ENCODE peak calls at places on chromosomes 6 and 20, in five cellular contexts. I is GM23338, W is PC-3, R is MM.1S, O is neural progenitor cell. J is an unnamed sample. For H3F3A, the result is how much of the 10 kb centered on the place peaks cover.

GRCh38 chr6:110334425-110335158 is 23.6 kb downstream of the METTL24 start:
- DNase-seq in I (no peak), W (no peak), R (no peak), O (no peak), J (no peak)

GRCh38 chr6:41546475-41546865 is 289 bp downstream of the FOXP4 start:
- DNase-seq in R (peak), O (no peak), W (peak), I (peak), J (no peak)

GRCh38 chr6:139247618-139248017 is 44.2 kb downstream of the TXLNB start:
- DNase-seq in O (no peak), W (no peak), R (no peak), I (no peak), J (no peak)

GRCh38 chr20:50379049-50379990 is 130.9 kb upstream of the PTPN1 start:
- DNase-seq in W (no peak), R (no peak), I (no peak), O (no peak), J (peak)

GRCh38 chr20:18679020-18679419 is 91.2 kb downstream of the DTD1 start:
- DNase-seq in I (peak), R (peak), O (no peak), W (no peak), J (no peak)

GRCh38 chr6:22570185-22570551 is 802 bp downstream of the HDGFL1 start:
- DNase-seq in R (no peak), W (no peak), I (peak), O (no peak), J (no peak)

GRCh38 chr6:101614774-101615173 is 221.3 kb downstream of the GRIK2 start:
- DNase-seq in I (peak), R (no peak), O (peak), W (peak), J (no peak)

GRCh38 chr6:31834367-31834703 is 6.8 kb downstream of the HSPA1B start:
- DNase-seq in I (peak), W (peak), R (peak), O (peak), J (peak)

GRCh38 chr6:16684896-16685554 is 76.2 kb downstream of the ATXN1 start:
- DNase-seq in I (no peak), W (peak), R (no peak), O (no peak), J (no peak)

GRCh38 chr6:123716506-123716905 is 79.8 kb upstream of the TRDN start:
- DNase-seq in R (no peak), I (no peak), O (no peak), W (no peak), J (no peak)

GRCh38 chr6:30163090-30163917 is at the start of gene TRIM15:
- DNase-seq in W (no peak), I (peak), R (no peak), O (peak), J (peak)

GRCh38 chr20:16864069-16864468 is 115.9 kb downstream of the OTOR start:
- DNase-seq in O (no peak), I (no peak), W (peak), R (peak), J (no peak)

GRCh38 chr20:4067600-4068261 is 52.4 kb upstream of the RNF24 start:
- DNase-seq in O (no peak), W (peak), R (no peak), I (no peak), J (peak)

GRCh38 chr6:43187821-43188220 is 5.8 kb downstream of the CUL9 start:
- DNase-seq in O (no peak), W (no peak), I (no peak), R (no peak), J (no peak)

GRCh38 chr6:219641-220198 is 72.6 kb upstream of the DUSP22 start:
- DNase-seq in I (peak), W (peak), R (no peak), O (peak), J (no peak)

GRCh38 chr6:169173532-169174268 is 79.9 kb downstream of the THBS2 start:
- DNase-seq in R (no peak), O (no peak), W (peak), I (no peak), J (no peak)

GRCh38 chr6:150895898-150896632 is 30.6 kb downstream of the MTHFD1L start:
- DNase-seq in R (no peak), I (no peak), W (no peak), O (no peak), J (no peak)

GRCh38 chr6:97198181-97198580 is 84.8 kb downstream of the MMS22L start:
- DNase-seq in O (no peak), I (no peak), W (no peak), R (no peak), J (no peak)

GRCh38 chr6:31797607-31798006 is 2.1 kb upstream of the VARS1 start:
- DNase-seq in O (no peak), R (no peak), W (no peak), I (no peak), J (no peak)

GRCh38 chr6:35425284-35425683 is 26.9 kb upstream of the FANCE start:
- DNase-seq in R (no peak), O (peak), W (peak), I (no peak), J (peak)

DNA sequence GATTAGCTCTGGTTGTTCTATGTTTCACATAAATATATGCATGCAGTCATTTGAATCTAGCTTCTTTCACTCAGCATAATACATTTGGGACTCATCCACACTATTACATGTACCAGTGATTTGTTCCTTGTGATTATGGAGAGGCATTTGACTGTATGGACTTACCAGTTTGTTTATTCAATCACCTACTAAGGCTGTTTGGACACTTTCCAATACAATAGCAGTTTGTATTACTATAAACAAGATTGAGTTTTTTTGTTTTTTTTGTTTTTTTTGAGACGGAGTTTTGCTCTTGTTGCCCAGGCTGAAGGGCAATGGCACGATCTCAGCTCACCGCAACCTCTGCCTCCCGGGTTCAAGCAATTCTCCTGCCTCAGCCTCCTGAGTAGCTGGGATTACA is 109.8 kb upstream of the DST start:
- DNase-seq in R (no peak), I (no peak), W (no peak), O (no peak), J (no peak)
- H3F3A ChIP-seq in R (under half), I (under half), W (under half), O (under half), J (under half)

DNA sequence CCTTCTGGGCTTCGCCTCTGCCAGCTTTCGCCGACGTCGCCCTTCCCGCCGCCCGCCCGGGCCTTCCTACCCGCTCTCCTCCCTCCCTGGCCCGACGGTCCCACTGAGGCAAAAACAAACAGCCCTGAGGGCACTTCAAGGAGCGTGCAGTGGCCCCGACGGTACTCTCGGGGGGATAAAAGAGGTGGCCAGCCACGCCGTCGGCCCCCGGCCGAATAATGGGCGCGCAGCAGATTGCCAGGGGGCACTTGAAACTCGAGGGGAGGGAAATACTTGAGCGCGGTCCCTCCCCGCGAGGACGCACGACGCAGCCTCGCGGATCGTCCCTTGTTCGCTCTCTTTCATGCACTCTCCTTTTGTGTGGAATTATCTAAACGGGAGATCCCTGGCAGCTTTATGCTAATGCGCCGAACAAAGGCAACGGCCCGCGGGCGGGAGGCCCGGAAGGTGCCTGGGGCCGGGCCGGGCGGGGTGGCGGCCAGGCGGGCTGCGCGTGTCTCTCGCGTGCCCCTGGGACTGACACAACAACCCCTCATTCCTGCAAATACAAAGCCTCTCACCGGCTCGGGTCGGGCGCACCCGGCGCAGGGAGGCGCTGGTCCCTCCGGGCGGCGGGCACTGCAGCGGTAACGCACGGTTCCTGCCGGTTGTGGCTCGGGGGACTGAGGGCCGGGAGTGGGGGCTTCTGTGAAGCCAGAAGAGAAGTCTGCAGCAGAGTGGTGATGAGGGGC is 3.7 kb upstream of the INSM1 start:
- DNase-seq in I (peak), R (no peak), W (no peak), O (peak), J (no peak)
- TF ChIP-seq EZH2 in I (peak), R (no peak), W (peak), O (no peak), J (no peak)

GRCh38 chr20:49216991-49217578 is 2.1 kb upstream of the DDX27 start:
- DNase-seq in R (peak), O (peak), W (peak), I (peak), J (peak)
- TF ChIP-seq CTCF in R (peak), O (peak), W (peak), I (peak), J (peak)

GRCh38 chr6:17869753-17870050 is 117.7 kb downstream of the KIF13A start:
- DNase-seq in R (no peak), I (no peak), O (no peak), W (no peak), J (no peak)
- H3F3A ChIP-seq in R (under half), I (under half), O (under half), W (under half), J (under half)

DNA sequence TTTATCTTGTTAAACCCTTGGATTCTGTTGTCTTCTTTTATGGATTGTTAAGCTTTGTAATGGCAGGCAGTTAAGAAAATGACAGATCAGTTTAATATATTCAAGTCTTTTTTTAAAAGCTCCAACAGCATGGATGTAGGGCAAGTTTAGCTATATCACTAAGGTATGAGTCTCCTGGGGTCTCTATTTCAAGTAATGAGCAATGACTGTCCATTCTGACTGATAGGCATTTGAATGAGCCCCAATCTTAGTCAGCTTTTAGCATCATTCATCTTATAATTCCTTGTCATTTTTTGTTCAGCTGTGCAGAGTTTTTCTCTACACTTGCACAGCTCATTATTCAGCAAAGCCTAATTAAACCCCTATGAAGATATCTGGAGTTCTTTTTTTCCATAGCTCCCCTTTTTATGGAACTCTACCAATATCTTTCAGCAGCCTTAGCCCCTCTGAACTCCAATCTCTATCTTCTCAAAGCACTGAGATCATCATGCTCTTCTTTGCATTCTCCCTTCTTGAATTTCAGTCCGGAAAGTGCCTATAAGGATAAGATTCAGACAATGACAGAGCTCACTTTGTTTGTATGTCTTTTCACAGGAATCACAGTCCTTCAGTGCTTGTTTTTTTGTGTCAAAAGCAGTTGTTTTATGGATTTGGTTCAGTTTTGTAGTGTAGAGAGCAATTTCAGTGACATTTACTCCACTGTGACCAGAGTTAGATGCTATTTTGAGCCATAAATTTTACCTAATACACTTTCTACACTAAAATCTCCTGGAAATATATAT is 97.2 kb upstream of the DOK5 start:
- DNase-seq in W (no peak), I (no peak), O (no peak), R (no peak), J (no peak)
- TF ChIP-seq EZH2 in W (no peak), I (no peak), O (no peak), R (no peak), J (no peak)

GRCh38 chr6:168122011-168122410 is 43.0 kb upstream of the FRMD1 start:
- DNase-seq in O (no peak), I (no peak), W (no peak), R (no peak), J (no peak)
- TF ChIP-seq CTCF in O (no peak), I (no peak), W (no peak), R (no peak), J (no peak)

GRCh38 chr6:109238405-109238804 is 143.1 kb downstream of the CEP57L1 start:
- DNase-seq in I (no peak), W (no peak), O (no peak), R (no peak), J (no peak)
- H3F3A ChIP-seq in I (under half), W (under half), O (under half), R (under half), J (under half)

DNA sequence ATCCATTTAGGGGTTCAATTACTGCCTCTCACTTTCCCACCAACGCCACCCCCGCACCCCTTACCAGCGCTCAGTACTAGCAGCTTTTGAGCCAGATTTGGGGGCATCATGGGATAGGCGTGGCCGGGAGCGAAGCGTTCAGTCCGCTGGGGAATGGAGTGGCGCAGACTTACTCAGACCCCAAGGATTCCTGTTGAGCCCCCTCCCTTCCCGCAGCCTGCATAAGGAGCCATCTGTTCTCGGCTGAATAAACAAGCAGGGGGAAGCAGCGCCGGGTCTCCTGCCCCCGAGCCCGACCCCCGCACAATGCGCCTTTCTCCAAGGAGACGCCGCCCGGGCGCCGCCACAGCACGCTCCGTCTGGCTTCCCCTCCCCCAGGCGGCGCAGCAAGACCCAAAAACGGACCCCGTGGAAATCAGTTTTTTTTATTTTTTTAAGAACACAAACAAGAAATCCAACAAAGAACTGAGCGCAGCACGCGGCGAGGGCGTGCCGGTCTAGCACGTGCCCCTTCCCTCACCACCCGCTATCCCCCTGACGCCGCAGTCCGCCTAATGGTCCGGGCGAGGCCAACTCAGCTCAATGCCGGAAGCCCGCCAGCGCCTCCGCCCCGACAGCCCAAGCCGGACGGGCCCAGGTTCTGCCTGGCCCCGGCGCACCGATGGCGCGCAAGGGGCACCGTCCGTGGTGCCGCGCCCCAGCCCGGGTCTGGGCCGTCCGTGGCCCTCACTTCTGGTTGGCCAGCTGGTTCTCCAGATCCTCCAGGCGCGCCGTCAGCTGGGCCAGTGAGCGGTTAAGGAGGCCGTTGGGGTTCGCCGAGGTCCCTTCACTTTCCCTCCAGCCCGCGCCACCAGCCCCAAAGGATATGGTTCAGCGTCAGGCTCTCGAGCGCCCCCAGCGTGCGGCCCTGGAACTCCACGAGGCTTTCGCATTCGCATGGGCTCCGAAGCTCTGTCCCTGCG is 13.3 kb upstream of the RBPJL start:
- DNase-seq in I (peak), W (peak), O (peak), R (peak), J (peak)
- TF ChIP-seq EZH2 in I (peak), W (no peak), O (no peak), R (no peak), J (no peak)

DNA sequence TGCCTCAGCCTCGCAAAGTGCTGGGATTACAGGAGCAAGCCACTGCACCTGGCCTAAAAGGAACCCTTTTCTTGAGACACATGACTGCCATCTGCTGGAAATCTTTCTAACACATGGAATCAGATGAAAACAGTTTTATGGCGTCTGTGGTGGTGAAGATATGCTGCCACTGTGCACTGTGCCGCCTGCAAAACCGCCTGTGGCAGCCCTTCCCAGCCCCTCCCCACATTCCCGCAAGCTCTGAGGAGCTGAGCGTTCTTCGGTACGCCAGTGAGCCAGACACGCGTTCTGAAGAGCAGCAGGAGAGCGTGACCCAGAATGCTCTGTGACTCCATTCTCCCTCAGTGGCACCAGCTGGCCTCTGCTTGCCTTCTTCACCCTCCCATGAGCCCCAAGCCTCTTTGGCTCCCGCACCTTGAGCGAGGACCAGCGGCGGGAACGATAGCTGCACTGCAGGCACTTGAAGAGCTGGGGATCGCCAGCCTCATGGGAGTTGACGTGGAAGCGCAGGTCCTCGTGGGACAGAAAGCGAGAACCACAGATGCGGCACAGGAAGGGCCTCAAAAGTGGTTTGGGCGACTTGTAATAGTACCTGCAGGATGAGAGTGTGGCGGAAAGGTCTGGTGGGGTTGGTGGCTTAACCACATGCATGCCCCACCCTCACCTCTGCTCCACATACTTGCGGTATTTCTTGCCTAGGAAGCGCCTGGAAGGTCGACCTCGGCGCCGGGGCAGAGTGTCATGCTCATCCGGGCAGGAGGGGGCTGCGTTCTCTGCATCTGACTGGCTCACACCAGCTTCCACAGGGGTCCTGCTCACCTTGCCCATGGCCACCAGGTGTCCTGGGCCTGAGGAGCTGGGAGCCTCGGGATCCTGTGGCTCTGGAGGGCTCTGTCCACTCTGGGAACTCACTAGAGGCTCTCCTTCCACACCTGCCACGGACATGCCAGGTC is 8.7 kb downstream of the ZNF335 start:
- DNase-seq in W (peak), O (peak), I (peak), R (peak), J (peak)
- TF ChIP-seq CTCF in W (peak), O (peak), I (peak), R (peak), J (peak)